ENCODE peak calls at places on chromosome 17, in eight cellular contexts. D is body of pancreas; B is neuronal stem cell; T is GM23248; C is foreskin keratinocyte; R is heart left ventricle; U is CD4-positive, CD25-positive, alpha-beta regulatory T cell; G is RWPE1. J is an unnamed sample.

GRCh38 chr17:12041316-12041715 is 20.6 kb downstream of the MAP2K4 start:
- DNase-seq in D (no peak), B (no peak), T (peak), C (peak), R (no peak), U (no peak), G (peak), J (no peak)

GRCh38 chr17:42177684-42178083 is 3.3 kb downstream of the KCNH4 start:
- DNase-seq in D (no peak), B (no peak), T (no peak), C (no peak), R (no peak), U (no peak), G (peak), J (no peak)

GRCh38 chr17:55641559-55642160 is 81.0 kb downstream of the TMEM100 start:
- DNase-seq in D (peak), B (no peak), T (peak), C (peak), R (peak), U (peak), G (no peak), J (no peak)

GRCh38 chr17:1035546-1036170 is 38.7 kb downstream of the TIMM22 start:
- DNase-seq in D (no peak), B (no peak), T (peak), C (no peak), R (no peak), U (no peak), G (no peak), J (no peak)

GRCh38 chr17:56230660-56231059 is 77.4 kb downstream of the ANKFN1 start:
- DNase-seq in D (no peak), B (no peak), T (peak), C (no peak), R (no peak), U (no peak), G (no peak), J (no peak)

GRCh38 chr17:34725740-34726139 is 146.4 kb downstream of the TMEM132E start:
- DNase-seq in D (no peak), B (no peak), T (no peak), C (no peak), R (no peak), U (no peak), G (no peak), J (no peak)

GRCh38 chr17:11391134-11391533 is 150.1 kb downstream of the SHISA6 start:
- DNase-seq in D (peak), B (no peak), T (no peak), C (no peak), R (no peak), U (no peak), G (no peak), J (no peak)

GRCh38 chr17:57498443-57498842 is 242.1 kb downstream of the MSI2 start:
- DNase-seq in D (no peak), B (no peak), T (no peak), C (no peak), R (no peak), U (no peak), G (no peak), J (no peak)

GRCh38 chr17:40472733-40473452 is 28.5 kb downstream of the TNS4 start:
- DNase-seq in D (no peak), B (no peak), T (peak), C (peak), R (no peak), U (no peak), G (no peak), J (no peak)

GRCh38 chr17:20968913-20969616 is 73.7 kb downstream of the USP22 start:
- DNase-seq in D (no peak), B (no peak), T (no peak), C (no peak), R (no peak), U (no peak), G (no peak), J (no peak)

GRCh38 chr17:83121921-83122820 is 42.8 kb downstream of the METRNL start:
- DNase-seq in D (no peak), B (no peak), T (peak), C (no peak), R (no peak), U (no peak), G (no peak), J (no peak)

GRCh38 chr17:77772461-77772897 is 186.0 kb upstream of the TNRC6C start:
- DNase-seq in D (peak), B (peak), T (peak), C (no peak), R (peak), U (peak), G (peak), J (peak)

DNA sequence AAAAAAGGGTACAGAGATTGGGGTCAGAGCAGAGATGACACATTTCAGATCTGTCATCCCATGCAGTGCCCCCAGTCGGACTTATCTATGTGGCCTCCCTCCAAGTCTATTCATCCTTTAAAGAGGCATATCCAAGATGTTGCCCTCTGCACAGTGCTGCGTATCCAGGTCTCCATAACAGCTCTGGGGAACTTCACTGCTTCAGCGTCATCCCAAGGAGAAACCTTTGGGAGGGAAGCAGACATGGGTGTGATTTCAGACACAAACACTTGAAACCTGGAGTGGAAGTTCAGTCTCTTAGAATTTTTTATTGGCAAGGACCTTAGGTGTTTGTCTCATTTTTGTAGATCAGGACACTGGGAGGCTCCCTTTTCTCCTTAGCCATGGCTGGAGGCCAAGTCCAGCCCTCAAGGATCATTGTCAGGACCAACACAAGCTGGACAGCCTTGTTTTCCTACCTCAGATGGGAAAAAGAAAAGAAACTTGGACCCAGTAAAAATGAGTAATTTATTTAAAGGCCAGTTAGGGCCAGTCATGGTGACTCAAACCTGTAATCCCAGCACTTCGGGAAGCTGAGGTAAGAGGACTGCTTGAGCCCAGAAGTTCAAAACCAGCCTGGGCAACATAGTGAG is 23.9 kb upstream of the NLK start:
- DNase-seq in D (peak), B (no peak), T (peak), C (peak), R (peak), U (no peak), G (peak), J (no peak)
- H3K27ac ChIP-seq in D (no peak), B (no peak), T (no peak), C (no peak), R (no peak), U (no peak), G (peak), J (no peak)

GRCh38 chr17:44804301-44805061 is 25.6 kb downstream of the GJC1 start:
- DNase-seq in D (no peak), B (no peak), T (no peak), C (no peak), R (peak), U (no peak), G (no peak), J (no peak)
- H3K27ac ChIP-seq in D (no peak), B (no peak), T (no peak), C (no peak), R (peak), U (no peak), G (no peak), J (no peak)

DNA sequence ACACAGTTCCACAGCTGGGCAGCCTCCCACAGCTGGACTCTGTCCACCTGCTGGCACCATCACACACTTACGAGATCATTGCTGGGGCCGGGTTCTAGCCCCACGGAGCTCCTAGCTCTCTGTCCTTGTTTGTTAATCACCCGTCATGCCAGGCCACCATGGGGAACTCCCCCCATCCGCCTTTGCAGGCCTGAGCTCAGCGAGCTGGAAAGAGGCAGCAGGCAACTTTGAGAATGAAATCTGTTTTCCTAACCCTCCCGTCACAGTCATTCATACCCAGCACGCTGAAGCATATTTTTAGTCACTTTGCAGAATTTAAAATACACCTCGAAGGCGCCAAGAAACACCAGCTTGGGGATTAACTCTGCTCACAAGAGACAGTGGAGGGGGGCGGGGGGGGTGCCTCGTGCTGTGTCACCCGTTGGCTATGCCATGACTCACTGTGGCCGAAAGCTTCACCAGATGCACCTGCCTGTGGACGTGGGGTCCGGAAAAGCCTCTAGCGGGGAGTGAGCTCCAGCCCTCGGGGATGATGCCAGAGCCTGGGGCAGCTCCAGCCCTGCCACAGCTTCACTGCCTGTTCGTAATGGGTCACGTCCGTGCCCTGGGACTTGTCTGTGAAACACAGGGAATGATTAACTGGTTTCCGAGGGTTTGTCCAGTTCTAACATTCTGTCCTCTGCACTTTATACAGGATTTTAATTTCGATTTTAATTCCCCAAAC is 1.4 kb upstream of the SPNS2 start:
- DNase-seq in D (peak), B (no peak), T (peak), C (peak), R (no peak), U (no peak), G (peak), J (no peak)
- H3K27ac ChIP-seq in D (peak), B (no peak), T (no peak), C (no peak), R (no peak), U (no peak), G (no peak), J (no peak)

GRCh38 chr17:51120357-51120738 is 320 bp downstream of the SPAG9 start:
- DNase-seq in D (peak), B (no peak), T (no peak), C (peak), R (peak), U (no peak), G (peak), J (no peak)
- H3K27ac ChIP-seq in D (peak), B (peak), T (peak), C (peak), R (peak), U (peak), G (peak), J (peak)

GRCh38 chr17:7238418-7239090 is 703 bp downstream of the PHF23 start:
- DNase-seq in D (peak), B (no peak), T (peak), C (no peak), R (no peak), U (no peak), G (peak), J (peak)

GRCh38 chr17:7235693-7236665 is 1.7 kb upstream of the DVL2 start:
- DNase-seq in D (no peak), B (no peak), T (peak), C (peak), R (peak), U (no peak), G (peak), J (no peak)

GRCh38 chr17:7236808-7237207 is 2.4 kb downstream of the PHF23 start:
- DNase-seq in D (no peak), B (no peak), T (no peak), C (no peak), R (no peak), U (no peak), G (no peak), J (no peak)

GRCh38 chr17:7237761-7238417 is 1.4 kb downstream of the PHF23 start:
- DNase-seq in D (peak), B (peak), T (peak), C (no peak), R (peak), U (peak), G (no peak), J (peak)

DNA sequence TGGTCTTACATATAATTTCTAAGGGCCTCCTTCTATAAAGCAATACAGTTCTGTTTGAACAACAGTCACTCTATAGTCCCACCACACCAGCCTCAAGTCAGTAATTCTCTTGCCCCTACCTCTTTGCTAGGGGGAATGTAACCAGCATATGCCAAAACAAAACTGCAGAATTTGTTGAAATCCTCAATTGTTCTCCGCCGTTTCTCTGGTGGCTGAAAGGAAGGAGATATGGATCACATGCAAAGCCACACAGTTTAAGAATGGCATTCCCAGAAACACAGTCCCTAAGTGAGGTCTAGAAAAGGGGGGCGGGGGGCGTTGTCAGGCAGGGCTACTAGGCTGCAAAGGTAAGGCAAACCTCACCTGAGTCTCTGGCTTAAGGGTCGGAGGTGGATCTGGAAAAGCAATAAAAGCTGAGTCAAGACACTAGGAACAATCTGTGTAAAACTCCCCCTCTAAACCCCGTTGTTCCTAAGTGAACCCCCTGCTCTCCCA is 1.9 kb downstream of the PHF23 start:
- DNase-seq in D (no peak), B (no peak), T (no peak), C (no peak), R (no peak), U (no peak), G (no peak), J (no peak)
- H3K27ac ChIP-seq in D (peak), B (peak), T (peak), C (peak), R (peak), U (peak), G (peak), J (peak)

DNA sequence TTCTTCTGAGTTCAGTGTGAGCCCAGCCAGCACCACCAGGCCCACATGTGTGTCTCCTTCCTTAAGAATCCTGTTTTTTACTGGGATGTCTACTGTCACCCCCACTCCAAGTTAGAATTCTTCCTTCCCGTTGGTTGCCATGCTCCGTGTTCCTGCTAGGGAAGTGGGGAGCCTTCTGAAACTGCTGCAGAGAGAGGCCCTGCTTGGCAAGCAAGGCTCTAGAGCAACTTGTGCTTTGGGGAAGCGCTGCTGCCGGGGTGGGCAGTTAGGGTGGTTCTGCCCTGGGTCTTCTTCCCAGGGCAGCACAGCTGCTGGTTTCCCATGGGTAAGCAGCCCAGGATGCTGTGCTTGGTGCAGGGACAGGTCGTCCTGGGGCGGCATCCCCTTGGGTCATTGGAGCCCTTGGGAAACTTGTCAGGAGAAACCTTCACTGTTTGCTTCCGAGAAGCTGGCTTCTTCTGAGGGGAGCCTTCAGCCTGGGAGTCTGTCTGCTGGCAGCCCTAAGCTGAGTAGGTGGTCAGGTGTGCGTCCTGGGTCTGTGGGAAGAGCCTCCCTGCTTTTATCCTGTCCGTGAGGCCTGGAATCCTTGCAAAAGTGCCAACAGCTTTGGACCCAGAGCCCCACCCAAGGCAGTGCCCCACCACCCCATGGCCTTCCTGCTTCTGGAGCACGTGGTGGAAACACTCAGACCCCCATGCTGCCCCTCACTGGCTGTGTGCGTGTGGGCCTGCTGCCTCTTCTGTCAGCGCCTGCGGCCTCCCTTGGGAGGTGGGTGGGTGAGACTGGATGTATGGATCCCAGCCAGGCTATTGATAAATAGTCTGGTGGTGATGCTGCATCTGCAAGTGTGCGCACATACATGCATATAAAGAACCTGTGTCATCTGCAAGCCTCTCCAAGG is 71.8 kb downstream of the PLD6 start:
- DNase-seq in D (no peak), B (no peak), T (no peak), C (no peak), R (no peak), U (no peak), G (no peak), J (no peak)
- H3K27ac ChIP-seq in D (no peak), B (no peak), T (no peak), C (no peak), R (no peak), U (no peak), G (peak), J (no peak)

GRCh38 chr17:74268052-74268451 is 6.0 kb upstream of the DNAI2 start:
- DNase-seq in D (no peak), B (no peak), T (no peak), C (no peak), R (no peak), U (no peak), G (no peak), J (no peak)
- H3K27ac ChIP-seq in D (no peak), B (no peak), T (no peak), C (no peak), R (no peak), U (no peak), G (no peak), J (no peak)